ENCODE peak calls at places on chromosome 15, in eight cellular contexts. One of them, this sample, is unnamed.

GRCh38 chr15:39092761-39093160 is 488.1 kb upstream of the THBS1 start:
- DNase-seq in AG09319: no peak
- DNase-seq in fibroblast of pulmonary artery: no peak
- DNase-seq in NB4: no peak
- DNase-seq in cardiac fibroblast: no peak
- DNase-seq in BE2C: no peak
- DNase-seq in ascending aorta: no peak
- DNase-seq in AG10803: no peak
- DNase-seq in this sample: no peak

GRCh38 chr15:79643393-79643792 is 211.3 kb downstream of the MINAR1 start:
- DNase-seq in AG09319: no peak
- DNase-seq in fibroblast of pulmonary artery: no peak
- DNase-seq in NB4: no peak
- DNase-seq in cardiac fibroblast: no peak
- DNase-seq in BE2C: no peak
- DNase-seq in ascending aorta: no peak
- DNase-seq in AG10803: no peak
- DNase-seq in this sample: no peak

GRCh38 chr15:52790166-52790708 is at the start of gene ONECUT1:
- DNase-seq in AG09319: no peak
- DNase-seq in fibroblast of pulmonary artery: peak
- DNase-seq in NB4: peak
- DNase-seq in cardiac fibroblast: peak
- DNase-seq in BE2C: peak
- DNase-seq in ascending aorta: no peak
- DNase-seq in AG10803: peak
- DNase-seq in this sample: peak

GRCh38 chr15:52481915-52482314 is 46.8 kb downstream of the MYO5A start:
- DNase-seq in AG09319: no peak
- DNase-seq in fibroblast of pulmonary artery: peak
- DNase-seq in NB4: peak
- DNase-seq in cardiac fibroblast: peak
- DNase-seq in BE2C: no peak
- DNase-seq in ascending aorta: no peak
- DNase-seq in AG10803: peak
- DNase-seq in this sample: no peak

GRCh38 chr15:38671675-38672141 is 107.1 kb upstream of the RASGRP1 start:
- DNase-seq in AG09319: no peak
- DNase-seq in fibroblast of pulmonary artery: no peak
- DNase-seq in NB4: no peak
- DNase-seq in cardiac fibroblast: no peak
- DNase-seq in BE2C: no peak
- DNase-seq in ascending aorta: no peak
- DNase-seq in AG10803: peak
- DNase-seq in this sample: no peak

GRCh38 chr15:71811036-71811736 is 832 bp downstream of the NR2E3 start:
- DNase-seq in AG09319: no peak
- DNase-seq in fibroblast of pulmonary artery: no peak
- DNase-seq in NB4: no peak
- DNase-seq in cardiac fibroblast: no peak
- DNase-seq in BE2C: no peak
- DNase-seq in ascending aorta: no peak
- DNase-seq in AG10803: no peak
- DNase-seq in this sample: no peak

GRCh38 chr15:67783303-67783702 is 42.0 kb upstream of the SKOR1 start:
- DNase-seq in AG09319: no peak
- DNase-seq in fibroblast of pulmonary artery: no peak
- DNase-seq in NB4: peak
- DNase-seq in cardiac fibroblast: no peak
- DNase-seq in BE2C: no peak
- DNase-seq in ascending aorta: no peak
- DNase-seq in AG10803: no peak
- DNase-seq in this sample: peak

GRCh38 chr15:52111517-52112202 is 915 bp downstream of the BCL2L10 start:
- DNase-seq in AG09319: no peak
- DNase-seq in fibroblast of pulmonary artery: no peak
- DNase-seq in NB4: peak
- DNase-seq in cardiac fibroblast: no peak
- DNase-seq in BE2C: no peak
- DNase-seq in ascending aorta: no peak
- DNase-seq in AG10803: no peak
- DNase-seq in this sample: no peak

GRCh38 chr15:86830304-86830703 is 750.6 kb downstream of the AGBL1 start:
- DNase-seq in AG09319: no peak
- DNase-seq in fibroblast of pulmonary artery: no peak
- DNase-seq in NB4: no peak
- DNase-seq in cardiac fibroblast: no peak
- DNase-seq in BE2C: no peak
- DNase-seq in ascending aorta: no peak
- DNase-seq in AG10803: no peak
- DNase-seq in this sample: no peak

GRCh38 chr15:76339302-76340197 is 3.0 kb downstream of the ISL2 start:
- DNase-seq in AG09319: no peak
- DNase-seq in fibroblast of pulmonary artery: peak
- DNase-seq in NB4: no peak
- DNase-seq in cardiac fibroblast: no peak
- DNase-seq in BE2C: no peak
- DNase-seq in ascending aorta: no peak
- DNase-seq in AG10803: no peak
- DNase-seq in this sample: peak

GRCh38 chr15:68259883-68260282 is 17.7 kb upstream of the FEM1B start:
- DNase-seq in AG09319: no peak
- DNase-seq in fibroblast of pulmonary artery: no peak
- DNase-seq in NB4: no peak
- DNase-seq in cardiac fibroblast: no peak
- DNase-seq in BE2C: no peak
- DNase-seq in ascending aorta: no peak
- DNase-seq in AG10803: no peak
- DNase-seq in this sample: no peak

GRCh38 chr15:47587938-47588817 is 129.1 kb upstream of the SEMA6D start:
- DNase-seq in AG09319: no peak
- DNase-seq in fibroblast of pulmonary artery: peak
- DNase-seq in NB4: no peak
- DNase-seq in cardiac fibroblast: peak
- DNase-seq in BE2C: no peak
- DNase-seq in ascending aorta: no peak
- DNase-seq in AG10803: peak
- DNase-seq in this sample: peak

GRCh38 chr15:68553994-68554715 is 24.6 kb upstream of the CORO2B start:
- DNase-seq in AG09319: no peak
- DNase-seq in fibroblast of pulmonary artery: peak
- DNase-seq in NB4: peak
- DNase-seq in cardiac fibroblast: peak
- DNase-seq in BE2C: peak
- DNase-seq in ascending aorta: no peak
- DNase-seq in AG10803: peak
- DNase-seq in this sample: peak

GRCh38 chr15:69834256-69834655 is 263.5 kb downstream of the TLE3 start:
- DNase-seq in AG09319: no peak
- DNase-seq in fibroblast of pulmonary artery: no peak
- DNase-seq in NB4: no peak
- DNase-seq in cardiac fibroblast: no peak
- DNase-seq in BE2C: no peak
- DNase-seq in ascending aorta: no peak
- DNase-seq in AG10803: no peak
- DNase-seq in this sample: no peak

GRCh38 chr15:57922780-57923179 is 142.7 kb downstream of the ALDH1A2 start:
- DNase-seq in AG09319: no peak
- DNase-seq in fibroblast of pulmonary artery: peak
- DNase-seq in NB4: no peak
- DNase-seq in cardiac fibroblast: peak
- DNase-seq in BE2C: peak
- DNase-seq in ascending aorta: no peak
- DNase-seq in AG10803: no peak
- DNase-seq in this sample: no peak

GRCh38 chr15:87597346-87598052 is 659.0 kb downstream of the NTRK3 start:
- DNase-seq in AG09319: no peak
- DNase-seq in fibroblast of pulmonary artery: peak
- DNase-seq in NB4: no peak
- DNase-seq in cardiac fibroblast: peak
- DNase-seq in BE2C: no peak
- DNase-seq in ascending aorta: no peak
- DNase-seq in AG10803: no peak
- DNase-seq in this sample: no peak

GRCh38 chr15:93312891-93313486 is 224.0 kb upstream of the RGMA start:
- DNase-seq in AG09319: no peak
- DNase-seq in fibroblast of pulmonary artery: no peak
- DNase-seq in NB4: no peak
- DNase-seq in cardiac fibroblast: no peak
- DNase-seq in BE2C: no peak
- DNase-seq in ascending aorta: no peak
- DNase-seq in AG10803: no peak
- DNase-seq in this sample: no peak

GRCh38 chr15:42313463-42313862 is 40.2 kb upstream of the TMEM87A start:
- DNase-seq in AG09319: no peak
- DNase-seq in fibroblast of pulmonary artery: no peak
- DNase-seq in NB4: peak
- DNase-seq in cardiac fibroblast: no peak
- DNase-seq in BE2C: no peak
- DNase-seq in ascending aorta: no peak
- DNase-seq in AG10803: no peak
- DNase-seq in this sample: peak

DNA sequence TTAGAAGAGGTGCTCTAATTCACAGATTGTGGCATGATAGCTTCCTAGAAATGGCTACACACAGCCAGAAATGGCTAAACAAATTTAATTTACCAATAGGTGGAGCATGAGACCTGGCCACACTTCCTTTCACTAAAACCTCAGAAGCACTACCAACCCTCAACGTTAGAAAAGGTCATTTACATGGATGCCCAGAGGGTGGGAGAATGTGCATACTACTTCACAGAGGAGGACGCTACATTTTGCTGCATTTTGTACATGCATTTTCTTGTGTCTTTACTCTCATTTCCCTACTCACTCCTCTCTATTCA is 40.2 kb downstream of the C2CD4B start:
- DNase-seq in AG09319: no peak
- DNase-seq in fibroblast of pulmonary artery: peak
- DNase-seq in NB4: no peak
- DNase-seq in cardiac fibroblast: no peak
- DNase-seq in BE2C: no peak
- DNase-seq in ascending aorta: no peak
- DNase-seq in AG10803: no peak
- DNase-seq in this sample: no peak
- TF ChIP-seq CTCF in AG09319: no peak
- TF ChIP-seq CTCF in fibroblast of pulmonary artery: no peak
- TF ChIP-seq CTCF in NB4: no peak
- TF ChIP-seq CTCF in cardiac fibroblast: no peak
- TF ChIP-seq CTCF in BE2C: no peak
- TF ChIP-seq CTCF in ascending aorta: no peak
- TF ChIP-seq CTCF in AG10803: no peak
- TF ChIP-seq CTCF in this sample: no peak

GRCh38 chr15:63483521-63484371 is 20.6 kb upstream of the USP3 start:
- DNase-seq in AG09319: no peak
- DNase-seq in fibroblast of pulmonary artery: peak
- DNase-seq in NB4: peak
- DNase-seq in cardiac fibroblast: peak
- DNase-seq in BE2C: no peak
- DNase-seq in ascending aorta: no peak
- DNase-seq in AG10803: no peak
- DNase-seq in this sample: no peak
- TF ChIP-seq CTCF in AG09319: no peak
- TF ChIP-seq CTCF in fibroblast of pulmonary artery: no peak
- TF ChIP-seq CTCF in NB4: no peak
- TF ChIP-seq CTCF in cardiac fibroblast: no peak
- TF ChIP-seq CTCF in BE2C: no peak
- TF ChIP-seq CTCF in ascending aorta: no peak
- TF ChIP-seq CTCF in AG10803: no peak
- TF ChIP-seq CTCF in this sample: no peak

GRCh38 chr15:60219841-60220240 is 177.9 kb downstream of the ANXA2 start:
- DNase-seq in AG09319: no peak
- DNase-seq in fibroblast of pulmonary artery: no peak
- DNase-seq in NB4: no peak
- DNase-seq in cardiac fibroblast: no peak
- DNase-seq in BE2C: no peak
- DNase-seq in ascending aorta: no peak
- DNase-seq in AG10803: no peak
- DNase-seq in this sample: no peak

GRCh38 chr15:60221356-60221755 is 176.4 kb downstream of the ANXA2 start:
- DNase-seq in AG09319: no peak
- DNase-seq in fibroblast of pulmonary artery: no peak
- DNase-seq in NB4: no peak
- DNase-seq in cardiac fibroblast: no peak
- DNase-seq in BE2C: no peak
- DNase-seq in ascending aorta: no peak
- DNase-seq in AG10803: no peak
- DNase-seq in this sample: no peak

GRCh38 chr15:60218256-60218655 is 179.5 kb downstream of the ANXA2 start:
- DNase-seq in AG09319: no peak
- DNase-seq in fibroblast of pulmonary artery: no peak
- DNase-seq in NB4: no peak
- DNase-seq in cardiac fibroblast: no peak
- DNase-seq in BE2C: no peak
- DNase-seq in ascending aorta: no peak
- DNase-seq in AG10803: no peak
- DNase-seq in this sample: no peak

GRCh38 chr15:60228096-60228495 is 169.7 kb downstream of the ANXA2 start:
- DNase-seq in AG09319: no peak
- DNase-seq in fibroblast of pulmonary artery: peak
- DNase-seq in NB4: no peak
- DNase-seq in cardiac fibroblast: no peak
- DNase-seq in BE2C: no peak
- DNase-seq in ascending aorta: no peak
- DNase-seq in AG10803: no peak
- DNase-seq in this sample: no peak

DNA sequence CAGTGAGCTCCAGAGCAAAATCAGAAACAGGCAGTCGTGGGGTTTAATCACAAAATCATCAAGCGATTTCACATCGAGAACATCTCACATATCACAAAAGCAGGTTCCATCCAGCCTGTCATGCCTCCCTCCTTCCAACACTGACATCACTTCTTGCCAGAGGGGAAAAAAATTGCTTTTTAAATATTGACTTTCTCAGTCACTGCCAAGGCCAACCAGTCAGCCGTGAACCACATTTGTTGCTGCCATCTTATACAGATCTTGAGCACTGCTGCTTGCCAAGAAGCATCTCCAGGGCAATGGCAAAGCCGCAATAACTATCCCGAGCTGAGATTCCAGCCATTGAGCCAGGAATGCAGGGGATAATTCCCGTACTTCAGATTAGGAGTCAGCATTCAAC is 174.6 kb downstream of the ANXA2 start:
- DNase-seq in AG09319: no peak
- DNase-seq in fibroblast of pulmonary artery: no peak
- DNase-seq in NB4: no peak
- DNase-seq in cardiac fibroblast: no peak
- DNase-seq in BE2C: no peak
- DNase-seq in ascending aorta: no peak
- DNase-seq in AG10803: no peak
- DNase-seq in this sample: no peak
- TF ChIP-seq CTCF in AG09319: no peak
- TF ChIP-seq CTCF in fibroblast of pulmonary artery: no peak
- TF ChIP-seq CTCF in NB4: no peak
- TF ChIP-seq CTCF in cardiac fibroblast: no peak
- TF ChIP-seq CTCF in BE2C: no peak
- TF ChIP-seq CTCF in ascending aorta: no peak
- TF ChIP-seq CTCF in AG10803: no peak
- TF ChIP-seq CTCF in this sample: no peak

GRCh38 chr15:59138243-59138642 is 33.3 kb downstream of the CCNB2 start:
- DNase-seq in AG09319: no peak
- DNase-seq in fibroblast of pulmonary artery: peak
- DNase-seq in NB4: peak
- DNase-seq in cardiac fibroblast: peak
- DNase-seq in BE2C: peak
- DNase-seq in ascending aorta: no peak
- DNase-seq in AG10803: peak
- DNase-seq in this sample: peak
- TF ChIP-seq CTCF in AG09319: peak
- TF ChIP-seq CTCF in fibroblast of pulmonary artery: peak
- TF ChIP-seq CTCF in NB4: peak
- TF ChIP-seq CTCF in cardiac fibroblast: peak
- TF ChIP-seq CTCF in BE2C: peak
- TF ChIP-seq CTCF in ascending aorta: peak
- TF ChIP-seq CTCF in AG10803: peak
- TF ChIP-seq CTCF in this sample: peak